ENCODE peak calls at places on chromosomes 16 and 17, in four cellular contexts. R is thoracic aorta, S is gastrocnemius medialis, U is uterus. K is an unnamed sample. For H3K4me1, the result is how much of the 10 kb centered on the place peaks cover.

GRCh38 chr17:3918372-3919122 is 2.3 kb upstream of the P2RX1 start:
- DNase-seq in R (no peak), S (no peak), U (no peak), K (no peak)

GRCh38 chr17:7018331-7018964 is 4.4 kb upstream of the BCL6B start:
- DNase-seq in R (no peak), S (peak), U (peak), K (no peak)

GRCh38 chr16:25366078-25366477 is 108.4 kb upstream of the ZKSCAN2 start:
- DNase-seq in R (no peak), S (no peak), U (no peak), K (no peak)

GRCh38 chr16:53091508-53092211 is 36.9 kb downstream of the CHD9 start:
- DNase-seq in R (no peak), S (peak), U (peak), K (no peak)

GRCh38 chr17:42997390-42997983 is 732 bp upstream of the RPL27 start:
- DNase-seq in R (no peak), S (no peak), U (no peak), K (no peak)

GRCh38 chr17:78934681-78935418 is 9.7 kb upstream of the TIMP2 start:
- DNase-seq in R (no peak), S (no peak), U (no peak), K (no peak)

GRCh38 chr17:61766520-61766919 is 96.8 kb downstream of the BRIP1 start:
- DNase-seq in R (no peak), S (no peak), U (no peak), K (no peak)

GRCh38 chr17:82055023-82055964 is 3.6 kb downstream of the GPS1 start:
- DNase-seq in R (no peak), S (no peak), U (no peak), K (no peak)

GRCh38 chr17:29242790-29243189 is 3.9 kb upstream of the CRYBA1 start:
- DNase-seq in R (no peak), S (no peak), U (no peak), K (no peak)

GRCh38 chr17:47850692-47851573 is at the start of gene SP6:
- DNase-seq in R (no peak), S (no peak), U (peak), K (no peak)
- TF ChIP-seq CTCF in R (no peak), S (no peak), U (peak), K (peak)

DNA sequence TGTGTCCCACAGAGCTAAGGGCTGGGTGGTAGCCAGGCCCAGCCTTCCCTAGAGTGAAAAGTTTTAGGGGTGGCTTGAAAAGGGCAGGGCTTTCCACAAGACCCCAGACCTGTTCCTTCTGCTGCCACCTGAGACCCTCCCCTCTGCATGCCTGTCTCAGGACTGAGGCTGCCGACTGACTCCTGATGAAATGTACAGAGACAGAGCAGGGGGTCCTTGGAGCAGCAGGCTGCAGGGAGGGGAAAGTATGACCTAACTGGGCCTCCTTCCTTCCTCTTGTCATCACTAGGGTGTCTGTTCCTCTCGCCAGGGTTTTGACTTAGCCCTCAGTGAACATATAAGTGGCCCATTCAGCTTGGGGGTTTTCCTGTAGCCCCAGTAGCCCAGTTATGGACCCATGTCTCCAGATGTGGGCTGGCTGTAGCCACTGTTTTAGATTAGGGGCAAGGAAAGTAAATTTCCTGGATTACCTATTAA is 14.9 kb upstream of the NFATC3 start:
- DNase-seq in R (no peak), S (no peak), U (no peak), K (no peak)
- H3K4me1 ChIP-seq in R (under half), S (half or more), U (under half), K (half or more)

DNA sequence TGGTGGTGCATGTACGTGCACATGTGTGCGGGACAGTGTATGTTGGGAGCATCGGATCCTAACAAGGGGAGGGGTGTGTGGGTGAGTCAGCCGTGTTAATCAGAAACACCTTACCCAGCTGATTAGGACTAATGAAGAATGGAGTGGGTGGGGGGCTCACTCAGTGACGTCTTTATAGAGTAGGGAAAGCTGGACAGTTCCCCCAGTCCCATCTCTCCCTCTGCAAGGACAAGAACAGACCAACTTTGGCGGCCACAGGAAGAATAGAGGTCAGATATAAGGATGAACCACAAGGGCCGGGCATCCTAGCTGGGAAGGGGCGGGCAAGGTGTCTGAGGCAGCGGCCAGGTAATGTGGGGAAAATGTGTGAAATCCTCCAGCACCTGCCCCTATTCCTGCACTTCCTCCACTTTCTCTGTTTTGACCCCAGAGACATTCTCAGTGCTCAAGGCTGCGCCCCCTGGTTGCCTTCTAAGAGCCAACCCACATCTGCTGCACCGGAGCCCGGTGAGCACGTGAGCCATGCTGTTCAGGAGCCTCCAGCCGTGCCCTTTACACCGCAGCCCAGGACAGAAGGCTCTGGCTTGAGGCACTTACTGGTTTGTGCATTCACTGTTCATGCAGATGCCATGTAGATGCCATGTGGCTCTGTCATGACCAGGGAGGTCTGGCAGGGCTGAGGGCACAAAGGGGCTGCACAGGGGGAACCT is 18.9 kb upstream of the TBX21 start:
- DNase-seq in R (no peak), S (no peak), U (no peak), K (no peak)
- TF ChIP-seq CTCF in R (no peak), S (no peak), U (no peak), K (no peak)

DNA sequence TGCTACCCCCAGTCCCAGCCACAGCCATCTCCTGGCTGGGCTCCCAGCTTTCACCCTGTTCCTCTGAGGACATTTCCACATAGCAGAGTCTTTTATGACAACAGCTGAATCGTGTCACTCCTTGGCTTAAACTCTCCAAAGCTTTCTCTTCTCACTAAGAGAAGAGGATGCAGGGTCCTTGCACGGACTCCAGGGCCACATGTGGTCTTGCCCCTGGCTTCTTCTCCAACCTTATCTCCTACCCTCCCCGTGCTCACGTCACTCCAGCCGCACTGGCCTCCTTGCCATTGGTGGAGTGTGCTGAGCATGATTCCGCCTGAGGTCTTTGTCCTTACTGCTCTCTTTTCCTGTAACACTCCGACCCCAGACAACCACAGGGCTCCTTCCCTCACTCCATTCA is 39.9 kb upstream of the CCDC182 start:
- DNase-seq in R (no peak), S (no peak), U (peak), K (no peak)
- H3K4me1 ChIP-seq in R (under half), S (under half), U (under half), K (under half)

GRCh38 chr17:73640691-73641090 is 3.6 kb downstream of the SDK2 start:
- DNase-seq in R (no peak), S (no peak), U (no peak), K (no peak)

GRCh38 chr17:73639322-73639721 is 4.9 kb downstream of the SDK2 start:
- DNase-seq in R (peak), S (no peak), U (no peak), K (no peak)

GRCh38 chr17:73638556-73638955 is 5.7 kb downstream of the SDK2 start:
- DNase-seq in R (no peak), S (no peak), U (no peak), K (no peak)

GRCh38 chr17:73641779-73642580 is 2.3 kb downstream of the SDK2 start:
- DNase-seq in R (no peak), S (no peak), U (no peak), K (no peak)

GRCh38 chr17:73639926-73640325 is 4.3 kb downstream of the SDK2 start:
- DNase-seq in R (no peak), S (no peak), U (no peak), K (no peak)
- TF ChIP-seq CTCF in R (no peak), S (no peak), U (no peak), K (no peak)

K was measured in esophagus squamous epithelium.